ENCODE peak calls at places on chromosomes 3 and 15, in five cellular contexts. P, E, N, I and H are unnamed samples.

GRCh38 chr3:127799476-127800222 is 22.7 kb downstream of the MGLL start:
- DNase-seq in P (peak; percentile 67), E (no peak), N (no peak), I (no peak), H (peak; percentile 80)

GRCh38 chr3:59502806-59503205 is 453.0 kb upstream of the CFAP20DC start:
- DNase-seq in P (peak; percentile 29), E (no peak), N (no peak), I (no peak), H (peak; percentile 64)

GRCh38 chr3:14525685-14526631 is 14.2 kb downstream of the GRIP2 start:
- DNase-seq in P (no peak), E (no peak), N (peak; percentile 41), I (no peak), H (peak; percentile 62)

GRCh38 chr3:183513046-183513706 is 42.3 kb downstream of the KLHL6 start:
- DNase-seq in P (no peak), E (peak; percentile 36), N (no peak), I (peak; percentile 71), H (no peak)

GRCh38 chr15:70617911-70618287 is 145.5 kb downstream of the UACA start:
- DNase-seq in P (no peak), E (no peak), N (no peak), I (no peak), H (no peak)

GRCh38 chr3:11371758-11372157 is 99.6 kb downstream of the ATG7 start:
- DNase-seq in P (no peak), E (no peak), N (no peak), I (no peak), H (no peak)

GRCh38 chr3:32274306-32274705 is 35.8 kb downstream of the CMTM8 start:
- DNase-seq in P (no peak), E (no peak), N (no peak), I (no peak), H (no peak)

GRCh38 chr15:27410986-27411385 is 440.0 kb downstream of the GABRG3 start:
- DNase-seq in P (no peak), E (no peak), N (no peak), I (no peak), H (peak; percentile 55)

GRCh38 chr15:46961795-46962194 is 755.5 kb upstream of the SEMA6D start:
- DNase-seq in P (no peak), E (no peak), N (no peak), I (no peak), H (no peak)

GRCh38 chr3:150253622-150254021 is 154.5 kb upstream of the TSC22D2 start:
- DNase-seq in P (no peak), E (no peak), N (no peak), I (no peak), H (no peak)

GRCh38 chr3:159761377-159761776 is 227.3 kb upstream of the IL12A start:
- DNase-seq in P (peak; percentile 23), E (no peak), N (peak; percentile 20), I (no peak), H (no peak)

GRCh38 chr15:95277266-95277665 is 1045.9 kb downstream of the MCTP2 start:
- DNase-seq in P (peak; percentile 77), E (no peak), N (no peak), I (no peak), H (no peak)

GRCh38 chr3:46672349-46672695 is 21.2 kb downstream of the ALS2CL start:
- DNase-seq in P (no peak), E (no peak), N (no peak), I (no peak), H (no peak)

GRCh38 chr3:118932822-118933558 is 101.7 kb downstream of the IGSF11 start:
- DNase-seq in P (no peak), E (no peak), N (no peak), I (no peak), H (no peak)

GRCh38 chr3:59469948-59470723 is 420.3 kb upstream of the CFAP20DC start:
- DNase-seq in P (no peak), E (no peak), N (no peak), I (no peak), H (peak; percentile 80)

GRCh38 chr3:182760576-182761164 is 32.6 kb upstream of the ATP11B start:
- DNase-seq in P (no peak), E (no peak), N (no peak), I (no peak), H (no peak)

GRCh38 chr15:77723756-77724155 is 91.0 kb upstream of the LINGO1 start:
- DNase-seq in P (no peak), E (no peak), N (no peak), I (no peak), H (no peak)

GRCh38 chr3:57164217-57164605 is 942 bp downstream of the IL17RD start:
- DNase-seq in P (no peak), E (no peak), N (peak; percentile 53), I (no peak), H (no peak)

GRCh38 chr3:140601881-140602280 is 76.0 kb upstream of the TRIM42 start:
- DNase-seq in P (no peak), E (no peak), N (no peak), I (no peak), H (no peak)

GRCh38 chr3:157471051-157471450 is 32.2 kb downstream of the VEPH1 start:
- DNase-seq in P (no peak), E (no peak), N (no peak), I (no peak), H (no peak)

GRCh38 chr3:129794319-129795201 is 99.0 kb downstream of the TMCC1 start:
- DNase-seq in P (peak; percentile 41), E (no peak), N (peak; percentile 18), I (peak; percentile 7), H (peak; percentile 95)

GRCh38 chr3:10140996-10141546 is 507 bp upstream of the VHL start:
- DNase-seq in P (no peak), E (no peak), N (no peak), I (no peak), H (no peak)

GRCh38 chr3:26104856-26105255 is 315.0 kb downstream of the OXSM start:
- DNase-seq in P (no peak), E (no peak), N (no peak), I (no peak), H (no peak)

GRCh38 chr3:115415246-115415645 is 208.1 kb upstream of the GAP43 start:
- DNase-seq in P (no peak), E (no peak), N (no peak), I (no peak), H (no peak)

GRCh38 chr15:70248116-70249025 is 150.7 kb upstream of the TLE3 start:
- DNase-seq in P (no peak), E (no peak), N (no peak), I (no peak), H (no peak)

GRCh38 chr15:89018235-89018634 is 70.0 kb upstream of the ABHD2 start:
- DNase-seq in P (no peak), E (no peak), N (peak; percentile 50), I (no peak), H (no peak)

GRCh38 chr3:33128706-33129105 is 14.9 kb downstream of the CRTAP start:
- DNase-seq in P (no peak), E (no peak), N (no peak), I (no peak), H (no peak)

GRCh38 chr15:33963831-33964664 is 4.2 kb upstream of the CHRM5 start:
- DNase-seq in P (peak; percentile 59), E (no peak), N (no peak), I (no peak), H (no peak)